ENCODE peak calls at places on chromosomes 16 and 17, in four cellular contexts. G, V, H and L are unnamed samples. For H3K4me1, the result is how much of the 10 kb centered on the place peaks cover.

GRCh38 chr17:46876353-46876887 is 25.0 kb downstream of the WNT9B start:
- DNase-seq in G (no peak), V (no peak), H (no peak), L (peak)

GRCh38 chr17:40530988-40531971 is 29.9 kb upstream of the TNS4 start:
- DNase-seq in G (no peak), V (no peak), H (no peak), L (no peak)

GRCh38 chr17:78401246-78401645 is 22.8 kb downstream of the PGS1 start:
- DNase-seq in G (no peak), V (no peak), H (no peak), L (no peak)

GRCh38 chr17:77444653-77445029 is 303.9 kb downstream of the SEC14L1 start:
- DNase-seq in G (no peak), V (peak), H (peak), L (peak)

GRCh38 chr16:87350031-87350430 is 32.8 kb upstream of the C16orf95 start:
- DNase-seq in G (no peak), V (no peak), H (no peak), L (no peak)

GRCh38 chr16:50121721-50122445 is 31.2 kb upstream of the TENT4B start:
- DNase-seq in G (no peak), V (no peak), H (no peak), L (no peak)

GRCh38 chr17:80817321-80817845 is 174.3 kb upstream of the CHMP6 start:
- DNase-seq in G (no peak), V (no peak), H (no peak), L (no peak)

GRCh38 chr17:50638851-50639767 is 4.4 kb downstream of the ABCC3 start:
- DNase-seq in G (peak), V (peak), H (peak), L (peak)

GRCh38 chr17:40382251-40382650 is 17.7 kb upstream of the GJD3 start:
- DNase-seq in G (no peak), V (no peak), H (no peak), L (no peak)

GRCh38 chr16:89801800-89802199 is 14.6 kb downstream of the FANCA start:
- DNase-seq in G (peak), V (no peak), H (no peak), L (no peak)

GRCh38 chr16:87235810-87236515 is 81.2 kb downstream of the C16orf95 start:
- DNase-seq in G (no peak), V (no peak), H (no peak), L (no peak)

GRCh38 chr16:9647981-9648701 is 534.1 kb downstream of the GRIN2A start:
- DNase-seq in G (peak), V (no peak), H (no peak), L (peak)

GRCh38 chr17:66354981-66355380 is 52.6 kb downstream of the PRKCA start:
- DNase-seq in G (no peak), V (no peak), H (no peak), L (no peak)

GRCh38 chr17:39944393-39944711 is 16.8 kb downstream of the LRRC3C start:
- DNase-seq in G (no peak), V (no peak), H (no peak), L (no peak)

GRCh38 chr16:89102035-89102776 is 8.6 kb downstream of the ACSF3 start:
- DNase-seq in G (no peak), V (no peak), H (no peak), L (peak)

GRCh38 chr17:44559288-44560249 is 2.3 kb downstream of the FZD2 start:
- DNase-seq in G (no peak), V (no peak), H (no peak), L (no peak)

GRCh38 chr17:19728114-19728495 is 11.7 kb upstream of the SLC47A2 start:
- DNase-seq in G (peak), V (peak), H (peak), L (peak)

GRCh38 chr17:72115789-72116520 is 4.9 kb upstream of the SOX9 start:
- DNase-seq in G (no peak), V (no peak), H (no peak), L (no peak)

GRCh38 chr17:5011928-5012327 is 14.2 kb downstream of the KIF1C start:
- DNase-seq in G (peak), V (no peak), H (no peak), L (no peak)

GRCh38 chr17:77506371-77506991 is 365.7 kb downstream of the SEC14L1 start:
- DNase-seq in G (no peak), V (no peak), H (no peak), L (no peak)

GRCh38 chr17:66661411-66661843 is 173.5 kb upstream of the CACNG5 start:
- DNase-seq in G (peak), V (no peak), H (no peak), L (no peak)

GRCh38 chr17:38877130-38877851 is 7.4 kb downstream of the LASP1 start:
- DNase-seq in G (no peak), V (no peak), H (no peak), L (no peak)

GRCh38 chr16:69554495-69554894 is 11.3 kb upstream of the NFAT5 start:
- DNase-seq in G (no peak), V (no peak), H (no peak), L (no peak)

GRCh38 chr17:57817299-57817698 is 32.5 kb downstream of the MRPS23 start:
- DNase-seq in G (no peak), V (no peak), H (no peak), L (no peak)
- H3K4me1 ChIP-seq in G (under half), V (under half), H (under half), L (under half)

GRCh38 chr17:27049104-27049784 is 244.7 kb upstream of the WSB1 start:
- DNase-seq in G (no peak), V (no peak), H (no peak), L (no peak)
- H3K4me1 ChIP-seq in G (under half), V (under half), H (under half), L (under half)

GRCh38 chr16:75237398-75238131 is 13.9 kb downstream of the BCAR1 start:
- DNase-seq in G (no peak), V (no peak), H (no peak), L (peak)

GRCh38 chr16:75238853-75239371 is 12.5 kb downstream of the BCAR1 start:
- DNase-seq in G (no peak), V (no peak), H (no peak), L (no peak)

GRCh38 chr16:75236736-75237397 is 14.6 kb downstream of the BCAR1 start:
- DNase-seq in G (no peak), V (no peak), H (no peak), L (no peak)

GRCh38 chr16:75239463-75240122 is 11.8 kb downstream of the BCAR1 start:
- DNase-seq in G (no peak), V (no peak), H (no peak), L (no peak)

DNA sequence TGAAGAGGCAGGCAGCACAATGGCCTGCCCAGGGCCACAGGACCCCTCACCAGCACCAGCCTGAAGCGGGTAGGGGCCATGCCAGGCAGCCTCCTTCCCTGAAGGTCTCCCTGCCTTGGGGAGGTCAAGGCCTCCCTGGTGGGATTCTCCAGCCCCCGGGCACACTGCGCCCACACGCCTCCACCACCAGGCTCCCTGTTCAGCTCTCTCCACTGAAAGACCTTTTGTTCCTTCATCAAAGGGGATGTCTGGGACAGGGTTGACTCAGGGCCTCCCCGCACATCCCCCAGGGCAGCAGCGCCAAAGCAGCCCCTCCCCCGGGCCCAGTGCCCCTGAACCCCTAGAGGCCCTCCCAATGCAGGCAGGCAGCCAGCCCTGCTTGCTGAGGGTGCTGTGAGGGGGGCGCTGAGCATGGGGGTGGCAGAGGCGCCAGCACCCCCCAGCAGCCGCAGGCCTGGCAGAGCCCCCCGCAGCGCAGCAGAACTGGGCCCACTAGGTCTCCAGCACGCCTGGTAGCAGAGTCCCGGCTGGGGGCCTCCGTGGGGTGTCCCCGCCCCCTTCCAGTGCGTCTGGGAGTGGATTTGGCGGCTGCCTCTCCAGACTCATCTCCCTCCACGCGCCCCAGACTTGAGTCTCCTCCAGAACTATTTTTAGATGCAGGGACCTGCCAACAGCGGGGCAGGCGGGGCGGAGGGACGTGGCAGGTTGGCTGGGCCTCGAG is 13.1 kb downstream of the BCAR1 start:
- DNase-seq in G (no peak), V (peak), H (peak), L (peak)
- H3K4me1 ChIP-seq in G (under half), V (half or more), H (under half), L (under half)

DNA sequence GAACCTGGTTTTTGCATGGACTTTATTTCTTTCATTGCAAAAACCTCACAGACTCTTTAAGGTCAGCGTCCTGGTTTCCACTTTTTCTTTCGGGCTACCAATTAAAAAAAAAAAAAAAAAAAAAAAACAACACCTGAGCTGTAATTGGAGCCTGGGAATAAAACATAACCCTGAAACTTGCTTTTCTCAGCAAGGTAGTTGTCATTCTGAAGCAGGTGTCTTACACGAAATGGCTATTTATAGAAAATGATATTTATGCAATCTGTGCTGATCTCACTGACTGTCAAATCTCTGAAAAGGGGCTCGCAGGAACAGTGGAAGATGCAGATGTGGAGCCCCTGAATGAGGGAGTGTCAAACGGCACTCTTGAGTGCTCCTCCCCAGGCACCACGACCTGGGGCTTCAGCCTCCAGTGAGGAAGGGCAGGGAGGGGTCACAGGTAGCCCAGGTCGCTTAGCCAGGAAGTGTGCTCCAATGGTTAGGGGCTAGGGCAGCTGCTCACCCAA is 10.4 kb upstream of the COTL1 start:
- DNase-seq in G (no peak), V (no peak), H (no peak), L (no peak)
- H3K4me1 ChIP-seq in G (under half), V (under half), H (under half), L (under half)

GRCh38 chr17:31490991-31491793 is 99.7 kb downstream of the RAB11FIP4 start:
- DNase-seq in G (no peak), V (no peak), H (no peak), L (peak)
- H3K4me1 ChIP-seq in G (under half), V (half or more), H (under half), L (under half)

GRCh38 chr16:60031751-60032150 is 1297.6 kb upstream of the GOT2 start:
- DNase-seq in G (no peak), V (no peak), H (no peak), L (no peak)

GRCh38 chr16:60027351-60027750 is 1293.2 kb upstream of the GOT2 start:
- DNase-seq in G (no peak), V (no peak), H (no peak), L (no peak)
- H3K4me1 ChIP-seq in G (under half), V (under half), H (under half), L (under half)

GRCh38 chr17:62724398-62725146 is 83.5 kb downstream of the MARCHF10 start:
- DNase-seq in G (no peak), V (no peak), H (no peak), L (no peak)
- H3K4me1 ChIP-seq in G (under half), V (under half), H (under half), L (under half)

DNA sequence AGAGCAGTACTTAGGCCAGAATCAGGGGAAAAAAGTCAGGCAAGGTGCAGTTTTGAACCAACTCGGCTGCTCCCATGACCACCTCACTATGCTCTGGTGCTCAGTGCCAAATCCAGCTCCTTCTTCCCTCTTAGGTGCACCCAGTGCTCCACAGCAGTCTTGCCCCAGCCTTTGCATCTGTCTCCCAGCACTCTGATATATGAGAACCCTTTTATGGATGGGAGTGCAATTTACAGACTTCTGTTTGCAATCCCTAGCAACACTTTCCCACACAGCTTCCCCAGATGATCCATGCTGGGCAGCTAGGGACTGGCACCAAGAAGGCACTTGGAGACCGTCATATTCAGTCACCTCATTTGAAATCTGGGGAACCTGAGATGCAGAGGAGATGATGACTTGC is 267.9 kb upstream of the CCL2 start:
- DNase-seq in G (no peak), V (no peak), H (no peak), L (peak)
- H3K4me1 ChIP-seq in G (under half), V (under half), H (under half), L (under half)